ENCODE peak calls at places on chromosome 4, in five cellular contexts. C is HS-5; A is activated T-cell treated with anti-CD3 and anti-CD28 coated beads, Interleukin-2, amount 50 U/mL, for 1 hour; J is nephron progenitor cell; W is heart right ventricle. D is an unnamed sample.

GRCh38 chr4:180054291-180054690 is 2188.9 kb upstream of the TENM3 start:
- DNase-seq in C (no peak), A (no peak), J (no peak), W (no peak), D (no peak)

GRCh38 chr4:87506974-87507701 is 22.0 kb downstream of the SPARCL1 start:
- DNase-seq in C (peak), A (no peak), J (no peak), W (no peak), D (no peak)

GRCh38 chr4:107561481-107561880 is 158.6 kb downstream of the PAPSS1 start:
- DNase-seq in C (no peak), A (no peak), J (no peak), W (no peak), D (peak)

GRCh38 chr4:35709080-35709479 is 535.2 kb downstream of the ARAP2 start:
- DNase-seq in C (no peak), A (no peak), J (no peak), W (no peak), D (no peak)

GRCh38 chr4:129362685-129363274 is 266.8 kb downstream of the C4orf33 start:
- DNase-seq in C (peak), A (no peak), J (peak), W (peak), D (no peak)

GRCh38 chr4:142845293-142846070 is 619 bp downstream of the INPP4B start:
- DNase-seq in C (no peak), A (peak), J (peak), W (peak), D (no peak)

GRCh38 chr4:3486556-3487270 is 23.6 kb downstream of the DOK7 start:
- DNase-seq in C (no peak), A (no peak), J (no peak), W (no peak), D (no peak)

GRCh38 chr4:6342530-6343293 is 73.1 kb downstream of the WFS1 start:
- DNase-seq in C (no peak), A (no peak), J (no peak), W (peak), D (no peak)

GRCh38 chr4:54229631-54230478 is 762 bp downstream of the PDGFRA start:
- DNase-seq in C (no peak), A (no peak), J (peak), W (peak), D (no peak)

GRCh38 chr4:175369087-175369486 is 443.0 kb downstream of the GPM6A start:
- DNase-seq in C (peak), A (no peak), J (no peak), W (no peak), D (no peak)

GRCh38 chr4:41145571-41146078 is 68.7 kb downstream of the APBB2 start:
- DNase-seq in C (no peak), A (no peak), J (no peak), W (no peak), D (no peak)

GRCh38 chr4:77036206-77036605 is 39.6 kb downstream of the CCNI start:
- DNase-seq in C (no peak), A (no peak), J (no peak), W (no peak), D (no peak)

GRCh38 chr4:8904666-8905065 is 33.0 kb upstream of the HMX1 start:
- DNase-seq in C (no peak), A (no peak), J (no peak), W (no peak), D (no peak)